ENCODE peak calls at places on chromosomes 11 and 22, in eight cellular contexts. B is CD8-positive, alpha-beta T cell; Z is HEK293T; K is cardiac muscle cell; P is right cardiac atrium; A is foreskin keratinocyte; O is T-cell; G is activated T-cell treated with anti-CD3 and anti-CD28 coated beads, Interleukin-2, amount 50 U/mL, for 1 hour. Q is an unnamed sample.

GRCh38 chr22:40044870-40045834 is 50.4 kb downstream of the FAM83F start:
- DNase-seq in O (peak), G (peak), P (peak), K (peak), Z (peak), A (no peak), B (peak), Q (peak)

GRCh38 chr11:33542921-33543320 is 157.7 kb downstream of the C11orf91 start:
- DNase-seq in Z (peak), A (no peak), G (peak), K (peak), O (no peak), P (peak), B (no peak), Q (no peak)

GRCh38 chr22:38083931-38084631 is at the start of gene SLC16A8:
- DNase-seq in G (no peak), B (no peak), P (peak), A (no peak), O (no peak), K (no peak), Z (no peak), Q (no peak)

GRCh38 chr11:69711824-69712801 is 8.3 kb upstream of the FGF19 start:
- DNase-seq in G (no peak), O (peak), A (no peak), K (no peak), P (no peak), B (peak), Z (no peak), Q (no peak)

GRCh38 chr11:68950776-68951175 is 30.0 kb downstream of the MRGPRD start:
- DNase-seq in P (peak), A (no peak), O (no peak), B (no peak), Z (no peak), G (no peak), K (no peak), Q (no peak)

GRCh38 chr11:102560555-102561011 is 30.0 kb upstream of the MMP7 start:
- DNase-seq in Z (no peak), G (no peak), B (no peak), O (no peak), A (peak), K (peak), P (no peak), Q (peak)

GRCh38 chr22:27952091-27952490 is 33.0 kb upstream of the PITPNB start:
- DNase-seq in G (no peak), B (no peak), A (no peak), K (peak), P (no peak), O (no peak), Z (no peak), Q (no peak)

GRCh38 chr11:19344661-19345518 is 104.1 kb upstream of the E2F8 start:
- DNase-seq in O (no peak), G (no peak), A (peak), Z (peak), B (no peak), K (peak), P (peak), Q (no peak)